ENCODE peak calls at places on chromosome 14, in eight cellular contexts. One of them, this sample, is unnamed.

GRCh38 chr14:82075566-82075965 is 541.9 kb upstream of the SEL1L start:
- DNase-seq in NCI-H2029: no peak
- DNase-seq in occipital lobe: no peak
- DNase-seq in NCI-H2171: no peak
- DNase-seq in amniotic stem cell: no peak
- DNase-seq in astrocyte of the spinal cord: no peak
- DNase-seq in AG09319: no peak
- DNase-seq in neural progenitor cell: peak
- DNase-seq in this sample: no peak

GRCh38 chr14:50067723-50068495 is 48.5 kb downstream of the VCPKMT start:
- DNase-seq in AG09319: no peak
- DNase-seq in NCI-H2171: no peak
- DNase-seq in NCI-H2029: no peak
- DNase-seq in amniotic stem cell: peak
- DNase-seq in neural progenitor cell: no peak
- DNase-seq in astrocyte of the spinal cord: peak
- DNase-seq in occipital lobe: no peak
- DNase-seq in this sample: no peak

GRCh38 chr14:52018970-52019369 is 29.6 kb downstream of the RTRAF start:
- DNase-seq in occipital lobe: no peak
- DNase-seq in astrocyte of the spinal cord: no peak
- DNase-seq in neural progenitor cell: no peak
- DNase-seq in amniotic stem cell: no peak
- DNase-seq in AG09319: no peak
- DNase-seq in NCI-H2029: no peak
- DNase-seq in NCI-H2171: no peak
- DNase-seq in this sample: no peak

GRCh38 chr14:52961060-52961639 is 10.3 kb upstream of the FERMT2 start:
- DNase-seq in NCI-H2171: peak
- DNase-seq in AG09319: no peak
- DNase-seq in astrocyte of the spinal cord: peak
- DNase-seq in amniotic stem cell: no peak
- DNase-seq in NCI-H2029: peak
- DNase-seq in occipital lobe: no peak
- DNase-seq in neural progenitor cell: peak
- DNase-seq in this sample: no peak

GRCh38 chr14:24274101-24274543 is 2.7 kb upstream of the RABGGTA start:
- DNase-seq in neural progenitor cell: no peak
- DNase-seq in NCI-H2171: no peak
- DNase-seq in astrocyte of the spinal cord: no peak
- DNase-seq in AG09319: no peak
- DNase-seq in NCI-H2029: no peak
- DNase-seq in amniotic stem cell: no peak
- DNase-seq in occipital lobe: no peak
- DNase-seq in this sample: no peak

GRCh38 chr14:41960316-41960715 is 353.6 kb downstream of the LRFN5 start:
- DNase-seq in NCI-H2171: no peak
- DNase-seq in astrocyte of the spinal cord: no peak
- DNase-seq in NCI-H2029: no peak
- DNase-seq in AG09319: no peak
- DNase-seq in neural progenitor cell: no peak
- DNase-seq in occipital lobe: no peak
- DNase-seq in amniotic stem cell: no peak
- DNase-seq in this sample: no peak

GRCh38 chr14:32621585-32621984 is 292.5 kb downstream of the AKAP6 start:
- DNase-seq in AG09319: no peak
- DNase-seq in astrocyte of the spinal cord: no peak
- DNase-seq in neural progenitor cell: no peak
- DNase-seq in amniotic stem cell: no peak
- DNase-seq in NCI-H2029: peak
- DNase-seq in NCI-H2171: no peak
- DNase-seq in occipital lobe: no peak
- DNase-seq in this sample: no peak

GRCh38 chr14:100850841-100851585 is 25.1 kb downstream of the MEG3 start:
- DNase-seq in NCI-H2029: peak
- DNase-seq in astrocyte of the spinal cord: no peak
- DNase-seq in AG09319: no peak
- DNase-seq in neural progenitor cell: peak
- DNase-seq in amniotic stem cell: no peak
- DNase-seq in NCI-H2171: no peak
- DNase-seq in occipital lobe: no peak
- DNase-seq in this sample: no peak

GRCh38 chr14:64421166-64421565 is 33.0 kb downstream of the MTHFD1 start:
- DNase-seq in neural progenitor cell: no peak
- DNase-seq in amniotic stem cell: peak
- DNase-seq in AG09319: peak
- DNase-seq in astrocyte of the spinal cord: peak
- DNase-seq in NCI-H2029: no peak
- DNase-seq in occipital lobe: peak
- DNase-seq in NCI-H2171: no peak
- DNase-seq in this sample: no peak

GRCh38 chr14:104358528-104359300 is 220.3 kb downstream of the KIF26A start:
- DNase-seq in occipital lobe: no peak
- DNase-seq in astrocyte of the spinal cord: no peak
- DNase-seq in NCI-H2171: no peak
- DNase-seq in amniotic stem cell: no peak
- DNase-seq in neural progenitor cell: no peak
- DNase-seq in AG09319: no peak
- DNase-seq in NCI-H2029: no peak
- DNase-seq in this sample: no peak

GRCh38 chr14:58824106-58824505 is 186.3 kb downstream of the DACT1 start:
- DNase-seq in occipital lobe: no peak
- DNase-seq in NCI-H2171: no peak
- DNase-seq in AG09319: no peak
- DNase-seq in amniotic stem cell: no peak
- DNase-seq in astrocyte of the spinal cord: no peak
- DNase-seq in neural progenitor cell: no peak
- DNase-seq in NCI-H2029: no peak
- DNase-seq in this sample: no peak

GRCh38 chr14:77133718-77134338 is 7.8 kb downstream of the ZDHHC22 start:
- DNase-seq in astrocyte of the spinal cord: peak
- DNase-seq in NCI-H2171: no peak
- DNase-seq in occipital lobe: no peak
- DNase-seq in neural progenitor cell: peak
- DNase-seq in amniotic stem cell: peak
- DNase-seq in AG09319: no peak
- DNase-seq in NCI-H2029: no peak
- DNase-seq in this sample: no peak

GRCh38 chr14:25431211-25432076 is 381.5 kb upstream of the STXBP6 start:
- DNase-seq in amniotic stem cell: no peak
- DNase-seq in NCI-H2171: no peak
- DNase-seq in neural progenitor cell: peak
- DNase-seq in NCI-H2029: no peak
- DNase-seq in AG09319: no peak
- DNase-seq in astrocyte of the spinal cord: no peak
- DNase-seq in occipital lobe: no peak
- DNase-seq in this sample: no peak

GRCh38 chr14:87397499-87397898 is 595.5 kb downstream of the GALC start:
- DNase-seq in neural progenitor cell: no peak
- DNase-seq in NCI-H2171: no peak
- DNase-seq in NCI-H2029: no peak
- DNase-seq in astrocyte of the spinal cord: no peak
- DNase-seq in occipital lobe: no peak
- DNase-seq in AG09319: no peak
- DNase-seq in amniotic stem cell: no peak
- DNase-seq in this sample: no peak

GRCh38 chr14:99177876-99178630 is 93.9 kb downstream of the BCL11B start:
- DNase-seq in NCI-H2171: no peak
- DNase-seq in astrocyte of the spinal cord: no peak
- DNase-seq in neural progenitor cell: no peak
- DNase-seq in AG09319: no peak
- DNase-seq in amniotic stem cell: no peak
- DNase-seq in NCI-H2029: no peak
- DNase-seq in occipital lobe: no peak
- DNase-seq in this sample: no peak

GRCh38 chr14:105889666-105890473 is 363.5 kb downstream of the TMEM121 start:
- DNase-seq in amniotic stem cell: no peak
- DNase-seq in neural progenitor cell: no peak
- DNase-seq in NCI-H2029: no peak
- DNase-seq in astrocyte of the spinal cord: no peak
- DNase-seq in occipital lobe: no peak
- DNase-seq in NCI-H2171: no peak
- DNase-seq in AG09319: no peak
- DNase-seq in this sample: no peak

This sample was measured in BJ.